ENCODE peak calls at places on chromosomes 7 and 10, in eight cellular contexts. Q, K, J, X, Z, I, M and V are unnamed samples.

GRCh38 chr7:83876593-83876992 is 227.7 kb upstream of the SEMA3E start:
- ATAC-seq in Q (no peak), K (no peak), J (no peak), X (no peak), Z (no peak), I (no peak), M (no peak), V (no peak)

GRCh38 chr7:86833360-86833759 is 189.7 kb downstream of the GRM3 start:
- ATAC-seq in Q (no peak), K (no peak), J (no peak), X (no peak), Z (no peak), I (no peak), M (no peak), V (no peak)

GRCh38 chr10:131495892-131496291 is 184.4 kb upstream of the TCERG1L start:
- ATAC-seq in Q (no peak), K (no peak), J (no peak), X (no peak), Z (no peak), I (no peak), M (peak; percentile 29), V (no peak)

GRCh38 chr10:51950996-51951392 is 251.6 kb upstream of the CSTF2T start:
- ATAC-seq in Q (no peak), K (no peak), J (no peak), X (no peak), Z (no peak), I (no peak), M (no peak), V (no peak)

GRCh38 chr10:34743804-34744203 is 71.3 kb downstream of the PARD3 start:
- ATAC-seq in Q (no peak), K (no peak), J (no peak), X (no peak), Z (no peak), I (no peak), M (peak; percentile 94), V (no peak)

GRCh38 chr7:70317356-70317755 is 719.1 kb downstream of the AUTS2 start:
- ATAC-seq in Q (no peak), K (no peak), J (no peak), X (no peak), Z (no peak), I (no peak), M (no peak), V (no peak)

GRCh38 chr10:1472605-1473004 is 264.7 kb downstream of the ADARB2 start:
- ATAC-seq in Q (no peak), K (no peak), J (no peak), X (no peak), Z (no peak), I (no peak), M (no peak), V (no peak)

GRCh38 chr10:69338547-69339450 is 60.5 kb downstream of the HK1 start:
- ATAC-seq in Q (no peak), K (no peak), J (no peak), X (no peak), Z (no peak), I (no peak), M (no peak), V (no peak)

GRCh38 chr7:42893341-42894242 is 18.3 kb downstream of the C7orf25 start:
- ATAC-seq in Q (no peak), K (no peak), J (no peak), X (no peak), Z (no peak), I (no peak), M (no peak), V (no peak)

GRCh38 chr7:150420987-150421674 is 29.3 kb upstream of the GIMAP8 start:
- ATAC-seq in Q (peak; percentile 99), K (peak; percentile 97), J (peak; percentile 99), X (peak; percentile 99), Z (peak; percentile 94), I (peak; percentile 100), M (peak; percentile 96), V (peak; percentile 100)

GRCh38 chr10:124035306-124035927 is 58.0 kb downstream of the CHST15 start:
- ATAC-seq in Q (peak; percentile 42), K (no peak), J (no peak), X (no peak), Z (no peak), I (peak; percentile 26), M (no peak), V (no peak)

GRCh38 chr7:107609861-107610260 is 29.8 kb downstream of the BCAP29 start:
- ATAC-seq in Q (no peak), K (no peak), J (no peak), X (no peak), Z (no peak), I (no peak), M (peak; percentile 55), V (no peak)

GRCh38 chr7:157320607-157320979 is 16.2 kb upstream of the DNAJB6 start:
- ATAC-seq in Q (no peak), K (no peak), J (no peak), X (no peak), Z (no peak), I (no peak), M (peak; percentile 17), V (no peak)

GRCh38 chr10:120735315-120735714 is 115.8 kb upstream of the WDR11 start:
- ATAC-seq in Q (no peak), K (no peak), J (no peak), X (no peak), Z (no peak), I (no peak), M (no peak), V (no peak)

GRCh38 chr10:59315465-59315864 is 46.9 kb downstream of the FAM13C start:
- ATAC-seq in Q (no peak), K (no peak), J (no peak), X (no peak), Z (no peak), I (no peak), M (peak; percentile 80), V (no peak)

GRCh38 chr7:128827248-128827958 is 2.8 kb upstream of the FLNC start:
- ATAC-seq in Q (peak; percentile 79), K (no peak), J (no peak), X (no peak), Z (no peak), I (no peak), M (peak; percentile 68), V (no peak)

GRCh38 chr10:112823007-112823406 is 127.0 kb upstream of the TCF7L2 start:
- ATAC-seq in Q (no peak), K (no peak), J (no peak), X (no peak), Z (no peak), I (no peak), M (no peak), V (no peak)

GRCh38 chr7:113128028-113128427 is 9.7 kb upstream of the SMIM30 start:
- ATAC-seq in Q (no peak), K (no peak), J (no peak), X (no peak), Z (no peak), I (no peak), M (no peak), V (no peak)

GRCh38 chr7:37916673-37917660 is at the start of gene SFRP4:
- ATAC-seq in Q (peak; percentile 67), K (no peak), J (no peak), X (no peak), Z (no peak), I (peak; percentile 31), M (peak; percentile 56), V (no peak)

GRCh38 chr10:84340632-84341537 is 12.5 kb downstream of the CCSER2 start:
- ATAC-seq in Q (no peak), K (no peak), J (no peak), X (no peak), Z (no peak), I (peak; percentile 25), M (no peak), V (no peak)